ENCODE peak calls at places on chromosomes 5 and 9, in six cellular contexts. I is effector memory CD4-positive, alpha-beta T cell; Y is OCI-LY7; K is right lobe of liver; C is breast epithelium; P is PC-3. J is an unnamed sample. For H3K9me3 and H3K4me1, the result is how much of the 10 kb centered on the place peaks cover.

GRCh38 chr5:42984307-42984706 is 55.8 kb downstream of the ANXA2R start:
- DNase-seq in K (no peak), I (no peak), P (peak), Y (no peak), C (no peak), J (no peak)

GRCh38 chr9:98142925-98143481 is 24.0 kb upstream of the TRIM14 start:
- DNase-seq in I (no peak), K (no peak), P (no peak), Y (no peak), C (peak), J (no peak)

GRCh38 chr5:10192309-10192708 is 57.4 kb downstream of the ATPSCKMT start:
- DNase-seq in K (no peak), C (no peak), P (peak), I (no peak), Y (no peak), J (no peak)

GRCh38 chr5:177508837-177509236 is 789 bp downstream of the DOK3 start:
- DNase-seq in K (no peak), I (no peak), C (no peak), Y (peak), P (no peak), J (no peak)

GRCh38 chr9:34985311-34985899 is 4.1 kb upstream of the DNAJB5 start:
- DNase-seq in P (peak), C (no peak), Y (peak), K (no peak), I (peak), J (no peak)

GRCh38 chr5:80959768-80960442 is at the start of gene RASGRF2:
- DNase-seq in C (no peak), I (peak), P (no peak), Y (no peak), K (peak), J (no peak)

GRCh38 chr5:148978370-148979103 is 84.3 kb downstream of the SH3TC2 start:
- DNase-seq in C (no peak), Y (no peak), I (no peak), K (no peak), P (peak), J (no peak)

GRCh38 chr5:136036293-136036911 is 7.6 kb downstream of the TGFBI start:
- DNase-seq in P (no peak), C (no peak), K (no peak), I (no peak), Y (no peak), J (no peak)

GRCh38 chr5:123422433-123423277 is 548 bp downstream of the CEP120 start:
- DNase-seq in I (peak), Y (peak), K (no peak), C (no peak), P (peak), J (no peak)

GRCh38 chr9:101026824-101027223 is 1.7 kb upstream of the PLPPR1 start:
- DNase-seq in C (no peak), Y (no peak), P (no peak), K (peak), I (no peak), J (no peak)

GRCh38 chr9:78677326-78677725 is 380.4 kb downstream of the PSAT1 start:
- DNase-seq in I (no peak), Y (no peak), P (no peak), K (no peak), C (no peak), J (no peak)

GRCh38 chr5:133387621-133388020 is 224.7 kb downstream of the FSTL4 start:
- DNase-seq in I (no peak), P (no peak), Y (no peak), C (no peak), K (no peak), J (no peak)

GRCh38 chr5:34655354-34655991 is 655 bp upstream of the RAI14 start:
- DNase-seq in I (peak), P (peak), K (peak), Y (no peak), C (peak), J (peak)

GRCh38 chr5:14153932-14154646 is 10.9 kb downstream of the TRIO start:
- DNase-seq in Y (no peak), C (peak), K (no peak), P (peak), I (no peak), J (peak)

GRCh38 chr9:109557481-109557880 is 59.4 kb upstream of the PTPN3 start:
- DNase-seq in Y (no peak), P (no peak), I (no peak), C (no peak), K (no peak), J (no peak)

GRCh38 chr5:1644810-1645571 is 121.2 kb upstream of the LPCAT1 start:
- DNase-seq in Y (peak), P (peak), C (peak), I (peak), K (peak), J (peak)

GRCh38 chr9:98702340-98702739 is 6.4 kb downstream of the GABBR2 start:
- DNase-seq in Y (no peak), C (no peak), P (no peak), I (no peak), K (no peak), J (no peak)

GRCh38 chr9:36450110-36450732 is 50.2 kb upstream of the RNF38 start:
- DNase-seq in K (no peak), I (peak), C (no peak), Y (peak), P (peak), J (no peak)

GRCh38 chr5:73895471-73895870 is 269.5 kb downstream of the ARHGEF28 start:
- DNase-seq in I (no peak), P (no peak), Y (no peak), C (no peak), K (no peak), J (no peak)

GRCh38 chr9:95104966-95105365 is 212.5 kb downstream of the FANCC start:
- DNase-seq in K (no peak), P (no peak), Y (no peak), I (no peak), C (no peak), J (no peak)

GRCh38 chr5:123460296-123460729 is 37.1 kb upstream of the CEP120 start:
- DNase-seq in I (no peak), Y (no peak), K (no peak), P (peak), C (no peak), J (no peak)

GRCh38 chr5:56711191-56711590 is 104.2 kb upstream of the MAP3K1 start:
- DNase-seq in C (no peak), P (peak), I (no peak), Y (no peak), K (no peak), J (no peak)

GRCh38 chr9:22052376-22052945 is 43.4 kb upstream of the CDKN2B start:
- DNase-seq in C (no peak), K (no peak), I (no peak), Y (no peak), P (peak), J (no peak)

GRCh38 chr9:100427366-100428263 is 672 bp downstream of the MSANTD3 start:
- DNase-seq in Y (no peak), C (peak), P (peak), I (no peak), K (peak), J (peak)

GRCh38 chr5:114174131-114174530 is 187.7 kb upstream of the KCNN2 start:
- DNase-seq in Y (no peak), K (no peak), C (no peak), I (no peak), P (peak), J (no peak)

GRCh38 chr5:72235725-72236124 is 84.3 kb downstream of the MRPS27 start:
- DNase-seq in K (no peak), I (no peak), P (no peak), C (no peak), Y (no peak), J (no peak)

GRCh38 chr9:113468716-113469448 is 5.4 kb downstream of the RGS3 start:
- DNase-seq in P (no peak), K (peak), C (no peak), Y (no peak), I (no peak), J (peak)

GRCh38 chr9:102631559-102631958 is 363.6 kb upstream of the CYLC2 start:
- DNase-seq in K (no peak), C (no peak), Y (peak), I (no peak), P (peak), J (no peak)

GRCh38 chr9:26746357-26747072 is 146.1 kb downstream of the CAAP1 start:
- DNase-seq in I (no peak), P (peak), C (no peak), K (no peak), Y (no peak), J (no peak)

GRCh38 chr5:132764051-132764450 is 13.0 kb downstream of the SEPTIN8 start:
- DNase-seq in Y (no peak), K (no peak), I (no peak), P (no peak), C (no peak), J (peak)

GRCh38 chr9:136784997-136785361 is 6.2 kb upstream of the TMEM141 start:
- DNase-seq in I (no peak), P (no peak), Y (no peak), K (no peak), C (no peak), J (no peak)

GRCh38 chr5:18102733-18103132 is 468.5 kb downstream of the TAF11L14 start:
- DNase-seq in I (no peak), P (no peak), C (no peak), K (no peak), Y (no peak), J (no peak)

GRCh38 chr5:3600106-3600997 is 4.7 kb downstream of the IRX1 start:
- DNase-seq in I (no peak), K (no peak), P (no peak), C (no peak), Y (no peak), J (no peak)

GRCh38 chr5:79255786-79256557 is 20.0 kb downstream of the JMY start:
- DNase-seq in P (peak), I (no peak), Y (no peak), K (no peak), C (no peak), J (no peak)

GRCh38 chr5:132134384-132134783 is 60.8 kb downstream of the CSF2 start:
- DNase-seq in I (no peak), Y (no peak), C (no peak), K (no peak), P (peak), J (no peak)

GRCh38 chr9:113604393-113604792 is 140.9 kb downstream of the RGS3 start:
- DNase-seq in K (no peak), P (no peak), I (no peak), Y (no peak), C (no peak), J (no peak)

GRCh38 chr9:135890896-135891631 is 16.3 kb downstream of the CAMSAP1 start:
- DNase-seq in Y (no peak), K (no peak), C (no peak), P (no peak), I (no peak), J (no peak)

DNA sequence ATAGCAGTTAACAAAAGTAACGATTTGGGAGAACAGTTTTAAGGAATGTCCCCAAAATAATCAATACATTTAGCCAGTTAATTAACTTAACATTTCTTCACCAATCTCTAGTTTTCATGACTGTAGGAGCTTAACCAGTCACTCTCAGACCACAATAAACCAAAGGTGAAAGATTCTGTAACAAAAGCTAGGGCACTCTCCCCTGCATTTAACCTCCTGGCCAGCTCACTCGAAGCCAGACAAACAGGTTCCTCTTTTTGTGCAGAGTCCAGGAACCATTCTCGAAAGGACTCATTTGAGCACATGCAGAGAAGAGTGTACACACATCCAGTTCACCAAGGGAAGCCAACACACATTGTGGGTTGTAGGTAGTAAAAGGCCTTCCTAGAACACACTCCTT is 6.5 kb downstream of the IL7R start:
- DNase-seq in K (no peak), P (peak), I (no peak), C (no peak), Y (peak), J (no peak)
- H3K27ac ChIP-seq in K (no peak), P (peak), I (peak), C (no peak), Y (no peak), J (no peak)

DNA sequence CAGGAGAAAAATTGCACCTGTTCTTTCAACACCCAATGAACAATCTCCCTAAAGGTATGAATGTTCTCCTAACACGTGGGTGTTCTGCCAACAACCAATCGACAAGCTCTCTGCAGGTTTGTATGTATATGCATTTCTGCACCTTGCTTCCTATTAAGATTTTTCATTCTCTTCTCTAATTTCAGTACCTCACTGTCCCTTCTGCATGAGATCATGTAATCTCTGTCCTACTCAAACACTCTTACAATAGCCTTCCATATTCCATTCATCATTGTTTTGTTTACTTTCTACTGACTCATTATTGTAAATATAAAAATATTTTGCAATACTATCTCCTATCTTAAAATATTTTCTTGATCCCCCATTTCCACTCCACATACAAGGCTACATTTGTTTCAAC is 382.0 kb downstream of the CDH12 start:
- DNase-seq in P (peak), Y (no peak), C (no peak), I (no peak), K (no peak), J (no peak)
- H3K9me3 ChIP-seq in P (under half), Y (under half), C (under half), I (under half), K (under half), J (under half)

GRCh38 chr5:151068189-151068570 is 12.7 kb downstream of the TNIP1 start:
- DNase-seq in K (no peak), P (no peak), Y (no peak), I (no peak), C (no peak), J (no peak)

GRCh38 chr5:151067632-151068031 is 13.2 kb downstream of the TNIP1 start:
- DNase-seq in Y (no peak), I (no peak), K (no peak), P (no peak), C (no peak), J (no peak)

GRCh38 chr5:151066920-151067319 is 13.9 kb downstream of the TNIP1 start:
- DNase-seq in K (no peak), P (no peak), Y (no peak), I (no peak), C (no peak), J (no peak)

GRCh38 chr5:151070449-151070848 is 10.4 kb downstream of the TNIP1 start:
- DNase-seq in Y (no peak), K (no peak), C (no peak), I (no peak), P (no peak), J (no peak)

DNA sequence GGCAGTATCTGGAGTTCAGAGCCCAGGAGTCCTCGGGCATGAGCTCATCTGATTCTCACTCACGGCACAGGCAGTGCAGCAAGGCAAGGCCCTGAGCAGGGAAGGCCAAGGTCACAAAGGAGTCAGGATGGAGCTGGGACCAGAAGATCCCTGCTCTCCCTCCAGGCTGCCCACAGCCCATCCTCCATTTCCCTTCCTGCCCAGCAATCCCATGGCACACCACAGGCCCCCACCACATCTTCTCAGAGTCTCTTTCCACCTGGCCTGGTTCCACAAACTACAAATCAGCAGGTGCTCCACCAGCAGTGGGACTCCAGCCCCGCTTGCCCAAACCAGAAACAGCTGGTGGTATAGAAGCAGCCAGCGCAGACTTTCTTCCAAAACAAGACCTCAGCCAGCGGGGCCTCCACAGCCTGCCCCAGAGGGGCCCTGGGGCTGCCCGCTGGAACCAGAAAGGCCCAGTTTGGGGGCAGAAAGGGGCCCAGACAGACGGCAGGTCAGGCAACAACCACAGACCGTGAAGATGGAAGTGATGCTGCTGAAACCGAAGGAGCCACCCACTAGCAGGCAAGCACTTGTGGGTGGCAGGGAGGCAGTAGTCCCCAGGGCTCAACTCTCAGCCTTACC is 12.2 kb downstream of the TNIP1 start:
- DNase-seq in C (no peak), I (no peak), P (no peak), K (no peak), Y (no peak), J (no peak)
- H3K4me1 ChIP-seq in C (under half), I (under half), P (under half), K (under half), Y (under half), J (under half)

GRCh38 chr9:127897194-127897692 is 2.2 kb downstream of the ST6GALNAC6 start:
- DNase-seq in Y (peak), P (no peak), K (peak), C (peak), I (no peak), J (peak)
- H3K27ac ChIP-seq in Y (no peak), P (no peak), K (peak), C (peak), I (no peak), J (peak)

GRCh38 chr9:137988051-137988450 is 110.5 kb downstream of the CACNA1B start:
- DNase-seq in K (no peak), P (no peak), Y (no peak), C (no peak), I (no peak), J (peak)

GRCh38 chr9:137989999-137990715 is 112.6 kb downstream of the CACNA1B start:
- DNase-seq in K (peak), I (no peak), Y (no peak), C (no peak), P (no peak), J (no peak)

GRCh38 chr9:137989156-137989555 is 111.6 kb downstream of the CACNA1B start:
- DNase-seq in K (no peak), P (no peak), C (no peak), Y (no peak), I (no peak), J (peak)

GRCh38 chr9:137987244-137988030 is 109.9 kb downstream of the CACNA1B start:
- DNase-seq in I (no peak), Y (no peak), C (no peak), P (no peak), K (no peak), J (peak)

GRCh38 chr9:137988701-137989100 is 111.1 kb downstream of the CACNA1B start:
- DNase-seq in C (no peak), K (no peak), P (no peak), Y (no peak), I (no peak), J (no peak)
- H3K9me3 ChIP-seq in C (under half), K (under half), P (under half), Y (under half), I (under half), J (under half)

GRCh38 chr5:101515721-101516120 is 612.6 kb upstream of the ST8SIA4 start:
- DNase-seq in K (no peak), C (no peak), Y (no peak), P (no peak), I (no peak), J (no peak)

GRCh38 chr5:101520417-101520816 is 617.3 kb upstream of the ST8SIA4 start:
- DNase-seq in P (no peak), Y (no peak), I (no peak), K (no peak), C (no peak), J (no peak)

GRCh38 chr5:101517795-101518194 is 614.7 kb upstream of the ST8SIA4 start:
- DNase-seq in Y (no peak), C (no peak), K (no peak), I (no peak), P (no peak), J (no peak)
- H3K4me1 ChIP-seq in Y (under half), C (under half), K (under half), I (under half), P (under half), J (under half)

GRCh38 chr9:92327283-92327850 is 1.6 kb downstream of the CENPP start:
- DNase-seq in I (no peak), Y (peak), C (no peak), K (no peak), P (no peak), J (no peak)
- H3K27ac ChIP-seq in I (no peak), Y (no peak), C (no peak), K (no peak), P (no peak), J (no peak)

GRCh38 chr5:141356133-141356532 is 1.3 kb downstream of the PCDHGA4 start:
- DNase-seq in K (no peak), Y (no peak), I (no peak), P (no peak), C (no peak), J (no peak)
- H3K9me3 ChIP-seq in K (under half), Y (under half), I (under half), P (under half), C (half or more), J (under half)

GRCh38 chr9:127854169-127854833 is at the start of gene ENG:
- DNase-seq in I (no peak), Y (no peak), K (peak), P (no peak), C (peak), J (peak)

GRCh38 chr9:127855522-127855921 is 1.1 kb upstream of the ENG start:
- DNase-seq in C (no peak), P (no peak), Y (no peak), K (no peak), I (no peak), J (no peak)

GRCh38 chr9:127850286-127850830 is 4.1 kb downstream of the ENG start:
- DNase-seq in C (no peak), K (no peak), I (no peak), P (no peak), Y (no peak), J (no peak)

GRCh38 chr9:127853312-127854168 is 918 bp downstream of the ENG start:
- DNase-seq in I (no peak), Y (no peak), K (no peak), P (no peak), C (no peak), J (no peak)

GRCh38 chr9:127852829-127853228 is 1.6 kb downstream of the ENG start:
- DNase-seq in C (no peak), Y (no peak), P (no peak), K (no peak), I (no peak), J (no peak)
- H3K4me1 ChIP-seq in C (under half), Y (under half), P (under half), K (under half), I (under half), J (under half)

DNA sequence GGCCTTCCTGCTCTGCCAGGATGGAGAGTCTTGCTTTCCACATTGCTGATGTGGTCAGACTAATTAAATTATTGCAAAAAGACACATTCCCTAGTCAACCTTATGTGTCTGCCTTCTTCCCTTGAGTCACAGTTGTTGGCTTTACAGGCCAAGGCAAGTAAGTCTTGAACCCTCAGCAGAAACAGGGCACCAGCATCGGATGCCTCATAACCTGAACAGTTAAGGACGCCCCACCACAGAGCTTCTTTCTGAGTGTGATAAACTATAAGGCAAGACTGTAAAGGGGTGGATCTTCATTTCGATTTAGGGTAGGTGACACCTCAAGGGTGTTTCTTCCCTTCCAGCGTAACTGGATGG is 670 bp upstream of the KIF2A start:
- DNase-seq in P (no peak), I (peak), K (no peak), Y (no peak), C (no peak), J (no peak)
- H3K27ac ChIP-seq in P (peak), I (peak), K (no peak), Y (peak), C (peak), J (peak)